ENCODE peak calls at places on chromosome 20, in ten cellular contexts. One of them, this sample, is unnamed.

GRCh38 chr20:63172726-63173125 is 43.2 kb downstream of the YTHDF1 start:
- DNase-seq in NCI-H774: no peak
- DNase-seq in upper lobe of right lung: no peak
- DNase-seq in stimulated activated CD8-positive, alpha-beta memory T cell treated with anti-CD3 and anti-CD28 coated beads, Interleukin-7, amount 100 ng/mL, for 1 hour: no peak
- DNase-seq in central memory CD8-positive, alpha-beta T cell: no peak
- DNase-seq in AG10803: no peak
- DNase-seq in smooth muscle cell of the brain vasculature: no peak
- DNase-seq in astrocyte of the spinal cord: no peak
- DNase-seq in stimulated activated naive CD8-positive, alpha-beta T cell treated with anti-CD3 and anti-CD28 coated beads, Interleukin-15, Interleukin-2, amounts not matched to agents 100 U/mL and 50 U/mL, for 24 hours: peak; percentile 31
- DNase-seq in Calu3: peak; percentile 60
- DNase-seq in this sample: no peak

GRCh38 chr20:20395856-20396600 is 28.1 kb downstream of the INSM1 start:
- DNase-seq in NCI-H774: no peak
- DNase-seq in upper lobe of right lung: no peak
- DNase-seq in stimulated activated CD8-positive, alpha-beta memory T cell treated with anti-CD3 and anti-CD28 coated beads, Interleukin-7, amount 100 ng/mL, for 1 hour: no peak
- DNase-seq in central memory CD8-positive, alpha-beta T cell: no peak
- DNase-seq in AG10803: no peak
- DNase-seq in smooth muscle cell of the brain vasculature: no peak
- DNase-seq in astrocyte of the spinal cord: no peak
- DNase-seq in stimulated activated naive CD8-positive, alpha-beta T cell treated with anti-CD3 and anti-CD28 coated beads, Interleukin-15, Interleukin-2, amounts not matched to agents 100 U/mL and 50 U/mL, for 24 hours: no peak
- DNase-seq in Calu3: no peak
- DNase-seq in this sample: no peak

GRCh38 chr20:41006126-41006935 is 22.3 kb upstream of the TOP1 start:
- DNase-seq in NCI-H774: no peak
- DNase-seq in upper lobe of right lung: no peak
- DNase-seq in stimulated activated CD8-positive, alpha-beta memory T cell treated with anti-CD3 and anti-CD28 coated beads, Interleukin-7, amount 100 ng/mL, for 1 hour: no peak
- DNase-seq in central memory CD8-positive, alpha-beta T cell: no peak
- DNase-seq in AG10803: no peak
- DNase-seq in smooth muscle cell of the brain vasculature: no peak
- DNase-seq in astrocyte of the spinal cord: no peak
- DNase-seq in stimulated activated naive CD8-positive, alpha-beta T cell treated with anti-CD3 and anti-CD28 coated beads, Interleukin-15, Interleukin-2, amounts not matched to agents 100 U/mL and 50 U/mL, for 24 hours: no peak
- DNase-seq in Calu3: no peak
- DNase-seq in this sample: no peak

GRCh38 chr20:20019123-20019522 is 2.0 kb downstream of the NAA20 start:
- DNase-seq in NCI-H774: no peak
- DNase-seq in upper lobe of right lung: no peak
- DNase-seq in stimulated activated CD8-positive, alpha-beta memory T cell treated with anti-CD3 and anti-CD28 coated beads, Interleukin-7, amount 100 ng/mL, for 1 hour: no peak
- DNase-seq in central memory CD8-positive, alpha-beta T cell: no peak
- DNase-seq in AG10803: no peak
- DNase-seq in smooth muscle cell of the brain vasculature: no peak
- DNase-seq in astrocyte of the spinal cord: no peak
- DNase-seq in stimulated activated naive CD8-positive, alpha-beta T cell treated with anti-CD3 and anti-CD28 coated beads, Interleukin-15, Interleukin-2, amounts not matched to agents 100 U/mL and 50 U/mL, for 24 hours: no peak
- DNase-seq in Calu3: peak; percentile 1
- DNase-seq in this sample: no peak

GRCh38 chr20:36717657-36718056 is 28.2 kb downstream of the NDRG3 start:
- DNase-seq in NCI-H774: no peak
- DNase-seq in upper lobe of right lung: no peak
- DNase-seq in stimulated activated CD8-positive, alpha-beta memory T cell treated with anti-CD3 and anti-CD28 coated beads, Interleukin-7, amount 100 ng/mL, for 1 hour: no peak
- DNase-seq in central memory CD8-positive, alpha-beta T cell: no peak
- DNase-seq in AG10803: peak; percentile 9
- DNase-seq in smooth muscle cell of the brain vasculature: no peak
- DNase-seq in astrocyte of the spinal cord: no peak
- DNase-seq in stimulated activated naive CD8-positive, alpha-beta T cell treated with anti-CD3 and anti-CD28 coated beads, Interleukin-15, Interleukin-2, amounts not matched to agents 100 U/mL and 50 U/mL, for 24 hours: no peak
- DNase-seq in Calu3: no peak
- DNase-seq in this sample: no peak

GRCh38 chr20:48194578-48194977 is 409.3 kb upstream of the SULF2 start:
- DNase-seq in NCI-H774: no peak
- DNase-seq in upper lobe of right lung: no peak
- DNase-seq in stimulated activated CD8-positive, alpha-beta memory T cell treated with anti-CD3 and anti-CD28 coated beads, Interleukin-7, amount 100 ng/mL, for 1 hour: no peak
- DNase-seq in central memory CD8-positive, alpha-beta T cell: no peak
- DNase-seq in AG10803: no peak
- DNase-seq in smooth muscle cell of the brain vasculature: no peak
- DNase-seq in astrocyte of the spinal cord: no peak
- DNase-seq in stimulated activated naive CD8-positive, alpha-beta T cell treated with anti-CD3 and anti-CD28 coated beads, Interleukin-15, Interleukin-2, amounts not matched to agents 100 U/mL and 50 U/mL, for 24 hours: no peak
- DNase-seq in Calu3: no peak
- DNase-seq in this sample: no peak

GRCh38 chr20:63740501-63741353 is 1.2 kb downstream of the SLC2A4RG start:
- DNase-seq in NCI-H774: peak; percentile 48
- DNase-seq in upper lobe of right lung: peak; percentile 95
- DNase-seq in stimulated activated CD8-positive, alpha-beta memory T cell treated with anti-CD3 and anti-CD28 coated beads, Interleukin-7, amount 100 ng/mL, for 1 hour: no peak
- DNase-seq in central memory CD8-positive, alpha-beta T cell: peak; percentile 44
- DNase-seq in AG10803: peak; percentile 89
- DNase-seq in smooth muscle cell of the brain vasculature: peak; percentile 65
- DNase-seq in astrocyte of the spinal cord: peak; percentile 91
- DNase-seq in stimulated activated naive CD8-positive, alpha-beta T cell treated with anti-CD3 and anti-CD28 coated beads, Interleukin-15, Interleukin-2, amounts not matched to agents 100 U/mL and 50 U/mL, for 24 hours: peak; percentile 39
- DNase-seq in Calu3: peak; percentile 98
- DNase-seq in this sample: peak; percentile 98

GRCh38 chr20:47137231-47137865 is 219.2 kb downstream of the ZMYND8 start:
- DNase-seq in NCI-H774: no peak
- DNase-seq in upper lobe of right lung: no peak
- DNase-seq in stimulated activated CD8-positive, alpha-beta memory T cell treated with anti-CD3 and anti-CD28 coated beads, Interleukin-7, amount 100 ng/mL, for 1 hour: no peak
- DNase-seq in central memory CD8-positive, alpha-beta T cell: no peak
- DNase-seq in AG10803: peak; percentile 58
- DNase-seq in smooth muscle cell of the brain vasculature: no peak
- DNase-seq in astrocyte of the spinal cord: no peak
- DNase-seq in stimulated activated naive CD8-positive, alpha-beta T cell treated with anti-CD3 and anti-CD28 coated beads, Interleukin-15, Interleukin-2, amounts not matched to agents 100 U/mL and 50 U/mL, for 24 hours: no peak
- DNase-seq in Calu3: no peak
- DNase-seq in this sample: no peak

GRCh38 chr20:10897341-10897740 is 223.5 kb upstream of the JAG1 start:
- DNase-seq in NCI-H774: no peak
- DNase-seq in upper lobe of right lung: no peak
- DNase-seq in stimulated activated CD8-positive, alpha-beta memory T cell treated with anti-CD3 and anti-CD28 coated beads, Interleukin-7, amount 100 ng/mL, for 1 hour: no peak
- DNase-seq in central memory CD8-positive, alpha-beta T cell: no peak
- DNase-seq in AG10803: no peak
- DNase-seq in smooth muscle cell of the brain vasculature: no peak
- DNase-seq in astrocyte of the spinal cord: no peak
- DNase-seq in stimulated activated naive CD8-positive, alpha-beta T cell treated with anti-CD3 and anti-CD28 coated beads, Interleukin-15, Interleukin-2, amounts not matched to agents 100 U/mL and 50 U/mL, for 24 hours: no peak
- DNase-seq in Calu3: no peak
- DNase-seq in this sample: no peak

GRCh38 chr20:16082051-16082550 is 491.1 kb downstream of the KIF16B start:
- DNase-seq in NCI-H774: no peak
- DNase-seq in upper lobe of right lung: no peak
- DNase-seq in stimulated activated CD8-positive, alpha-beta memory T cell treated with anti-CD3 and anti-CD28 coated beads, Interleukin-7, amount 100 ng/mL, for 1 hour: no peak
- DNase-seq in central memory CD8-positive, alpha-beta T cell: no peak
- DNase-seq in AG10803: no peak
- DNase-seq in smooth muscle cell of the brain vasculature: no peak
- DNase-seq in astrocyte of the spinal cord: no peak
- DNase-seq in stimulated activated naive CD8-positive, alpha-beta T cell treated with anti-CD3 and anti-CD28 coated beads, Interleukin-15, Interleukin-2, amounts not matched to agents 100 U/mL and 50 U/mL, for 24 hours: no peak
- DNase-seq in Calu3: no peak
- DNase-seq in this sample: no peak

GRCh38 chr20:45470939-45471338 is 1.4 kb downstream of the WFDC2 start:
- DNase-seq in NCI-H774: no peak
- DNase-seq in upper lobe of right lung: no peak
- DNase-seq in stimulated activated CD8-positive, alpha-beta memory T cell treated with anti-CD3 and anti-CD28 coated beads, Interleukin-7, amount 100 ng/mL, for 1 hour: no peak
- DNase-seq in central memory CD8-positive, alpha-beta T cell: no peak
- DNase-seq in AG10803: no peak
- DNase-seq in smooth muscle cell of the brain vasculature: no peak
- DNase-seq in astrocyte of the spinal cord: no peak
- DNase-seq in stimulated activated naive CD8-positive, alpha-beta T cell treated with anti-CD3 and anti-CD28 coated beads, Interleukin-15, Interleukin-2, amounts not matched to agents 100 U/mL and 50 U/mL, for 24 hours: peak; percentile 14
- DNase-seq in Calu3: no peak
- DNase-seq in this sample: no peak

GRCh38 chr20:48463916-48464315 is 363.9 kb downstream of the PREX1 start:
- DNase-seq in NCI-H774: no peak
- DNase-seq in upper lobe of right lung: no peak
- DNase-seq in stimulated activated CD8-positive, alpha-beta memory T cell treated with anti-CD3 and anti-CD28 coated beads, Interleukin-7, amount 100 ng/mL, for 1 hour: no peak
- DNase-seq in central memory CD8-positive, alpha-beta T cell: no peak
- DNase-seq in AG10803: peak; percentile 29
- DNase-seq in smooth muscle cell of the brain vasculature: no peak
- DNase-seq in astrocyte of the spinal cord: no peak
- DNase-seq in stimulated activated naive CD8-positive, alpha-beta T cell treated with anti-CD3 and anti-CD28 coated beads, Interleukin-15, Interleukin-2, amounts not matched to agents 100 U/mL and 50 U/mL, for 24 hours: no peak
- DNase-seq in Calu3: no peak
- DNase-seq in this sample: no peak